ENCODE peak calls at places on chromosomes 7 and 10, in five cellular contexts. E is cardiac muscle cell, M is mucosa of descending colon, K is OCI-LY7, X is lung. Q is an unnamed sample.

GRCh38 chr10:72014197-72014596 is 50.0 kb downstream of the CHST3 start:
- DNase-seq in K (no peak), X (no peak), M (no peak), E (no peak), Q (no peak)

GRCh38 chr10:118974951-118975350 is 54.6 kb upstream of the NANOS1 start:
- DNase-seq in E (no peak), K (no peak), X (no peak), M (no peak), Q (no peak)

GRCh38 chr10:79929409-79929904 is 19.4 kb downstream of the SFTPD start:
- DNase-seq in X (peak; percentile 76), M (peak; percentile 76), E (peak; percentile 79), K (peak; percentile 62), Q (peak; percentile 80)

GRCh38 chr10:44932338-44933116 is 21.4 kb downstream of the TMEM72 start:
- DNase-seq in X (peak; percentile 91), M (peak; percentile 87), E (peak; percentile 90), K (peak; percentile 90), Q (peak; percentile 95)

GRCh38 chr7:6536899-6537298 is 14.4 kb downstream of the GRID2IP start:
- DNase-seq in M (no peak), E (peak; percentile 39), X (no peak), K (no peak), Q (no peak)

GRCh38 chr7:135684134-135684533 is 21.8 kb downstream of the STMP1 start:
- DNase-seq in K (no peak), X (no peak), E (peak; percentile 51), M (no peak), Q (no peak)

GRCh38 chr7:40859076-40859475 is 724.3 kb downstream of the SUGCT start:
- DNase-seq in M (no peak), X (no peak), K (no peak), E (no peak), Q (no peak)

GRCh38 chr7:100965723-100966541 is 3.4 kb upstream of the MUC12 start:
- DNase-seq in M (peak; percentile 89), X (peak; percentile 83), K (peak; percentile 40), E (peak; percentile 66), Q (peak; percentile 94)

GRCh38 chr10:102776779-102777417 is 33.1 kb downstream of the WBP1L start:
- DNase-seq in X (peak; percentile 84), M (peak; percentile 57), E (peak; percentile 98), K (no peak), Q (peak; percentile 40)

GRCh38 chr7:156785998-156786543 is 106.9 kb downstream of the LMBR1 start:
- DNase-seq in E (no peak), K (no peak), X (no peak), M (no peak), Q (no peak)

GRCh38 chr7:41987-42386 is 150.4 kb upstream of the FAM20C start:
- DNase-seq in M (no peak), K (no peak), E (no peak), X (no peak), Q (peak; percentile 4)

DNA sequence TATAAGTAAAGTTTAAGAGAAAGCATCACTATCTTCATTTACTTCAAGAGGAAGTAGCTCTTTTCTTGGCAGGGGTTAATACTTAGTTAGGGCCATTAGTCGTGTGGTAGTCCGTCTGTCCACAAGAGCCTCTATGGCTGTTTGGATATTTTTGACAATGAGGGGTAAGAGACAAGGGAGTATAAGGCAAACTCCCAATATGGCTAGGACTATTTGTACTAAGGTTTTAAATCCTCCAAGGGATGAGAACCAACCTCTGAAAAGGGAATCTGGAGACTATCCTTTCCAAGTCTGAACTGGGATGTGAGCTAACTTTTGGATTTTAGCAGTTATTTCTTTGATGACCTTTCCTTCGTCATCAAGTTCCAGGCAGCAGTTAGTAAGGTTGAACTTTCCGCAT is at the start of gene ZNF117:
- DNase-seq in K (no peak), E (no peak), X (no peak), M (no peak), Q (no peak)
- H3K9me3 ChIP-seq in K (peaks cover 37% of the 10 kb centered on the region), E (no peaks in the 10 kb centered on the region), X (peaks cover 7% of the 10 kb centered on the region), M (peaks cover 75% of the 10 kb centered on the region), Q (no peaks in the 10 kb centered on the region)

GRCh38 chr10:130368761-130369560 is 232.8 kb downstream of the GLRX3 start:
- DNase-seq in K (no peak), X (no peak), M (no peak), E (no peak), Q (no peak)
- H3K9me3 ChIP-seq in K (no peaks in the 10 kb centered on the region), X (no peaks in the 10 kb centered on the region), M (no peaks in the 10 kb centered on the region), E (no peaks in the 10 kb centered on the region), Q (no peaks in the 10 kb centered on the region)

DNA sequence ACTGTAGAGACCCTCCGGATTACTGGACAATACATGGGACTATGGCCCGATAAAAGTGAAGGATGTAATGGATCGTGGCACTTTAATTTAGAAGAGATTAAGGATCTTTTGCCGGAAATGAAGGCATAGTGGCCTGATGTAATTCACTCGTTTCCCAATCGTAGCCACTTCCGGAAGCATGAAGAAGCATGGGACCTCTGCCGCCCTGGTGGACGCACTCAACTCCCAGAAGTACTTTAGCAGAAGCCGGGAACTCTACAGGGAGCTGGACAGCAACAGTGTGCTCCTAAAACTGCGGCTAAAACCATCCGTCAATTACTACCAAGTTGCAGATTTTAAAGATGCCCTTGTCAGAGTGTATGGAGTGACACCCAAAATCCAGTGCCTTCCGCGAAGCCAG is 59.6 kb upstream of the NUPR2 start:
- DNase-seq in E (no peak), M (no peak), K (no peak), X (no peak), Q (no peak)
- H3K9me3 ChIP-seq in E (peaks cover 4% of the 10 kb centered on the region), M (peaks cover 10% of the 10 kb centered on the region), K (no peaks in the 10 kb centered on the region), X (no peaks in the 10 kb centered on the region), Q (no peaks in the 10 kb centered on the region)

DNA sequence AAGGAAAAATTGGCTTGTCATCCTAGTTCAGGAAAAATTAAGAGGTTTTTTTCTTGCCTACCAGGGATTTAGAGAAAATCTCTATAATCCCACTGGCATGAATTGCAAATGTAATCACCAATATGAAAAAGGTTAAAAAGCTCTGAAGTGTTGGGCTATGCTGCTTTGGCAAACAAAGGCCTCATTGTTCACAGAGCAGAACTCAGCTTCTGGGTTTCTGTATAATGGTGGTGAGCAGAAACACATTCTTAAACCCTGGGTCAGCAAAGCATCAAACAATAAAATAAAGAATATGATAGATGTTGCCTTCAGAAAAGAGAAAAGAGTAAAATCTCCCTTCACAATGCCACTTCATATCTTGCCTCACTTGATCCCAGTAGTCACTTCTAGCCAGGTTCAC is 1255.6 kb upstream of the PHF14 start:
- DNase-seq in E (no peak), X (no peak), K (no peak), M (no peak), Q (no peak)
- H3K9me3 ChIP-seq in E (no peaks in the 10 kb centered on the region), X (peaks cover 3% of the 10 kb centered on the region), K (no peaks in the 10 kb centered on the region), M (peaks cover 19% of the 10 kb centered on the region), Q (no peaks in the 10 kb centered on the region)

GRCh38 chr7:53800746-53801145 is 741.4 kb upstream of the VSTM2A start:
- DNase-seq in K (no peak), M (no peak), X (no peak), E (no peak), Q (no peak)
- H3K9me3 ChIP-seq in K (no peaks in the 10 kb centered on the region), M (no peaks in the 10 kb centered on the region), X (no peaks in the 10 kb centered on the region), E (no peaks in the 10 kb centered on the region), Q (no peaks in the 10 kb centered on the region)

GRCh38 chr7:158141806-158142518 is 445.7 kb downstream of the PTPRN2 start:
- DNase-seq in X (no peak), M (no peak), K (no peak), E (no peak), Q (no peak)
- H3K9me3 ChIP-seq in X (no peaks in the 10 kb centered on the region), M (peaks cover 7% of the 10 kb centered on the region), K (no peaks in the 10 kb centered on the region), E (no peaks in the 10 kb centered on the region), Q (no peaks in the 10 kb centered on the region)

GRCh38 chr10:37687581-37687980 is 169.8 kb downstream of the ZNF248 start:
- DNase-seq in E (no peak), M (no peak), X (no peak), K (no peak), Q (no peak)

GRCh38 chr10:37685741-37686683 is 171.4 kb downstream of the ZNF248 start:
- DNase-seq in X (no peak), M (no peak), K (no peak), E (no peak), Q (no peak)

GRCh38 chr10:37681617-37681999 is 175.8 kb downstream of the ZNF248 start:
- DNase-seq in K (no peak), M (no peak), X (no peak), E (no peak), Q (no peak)

GRCh38 chr10:37682617-37683016 is 174.8 kb downstream of the ZNF248 start:
- DNase-seq in K (no peak), X (no peak), M (no peak), E (no peak), Q (no peak)

DNA sequence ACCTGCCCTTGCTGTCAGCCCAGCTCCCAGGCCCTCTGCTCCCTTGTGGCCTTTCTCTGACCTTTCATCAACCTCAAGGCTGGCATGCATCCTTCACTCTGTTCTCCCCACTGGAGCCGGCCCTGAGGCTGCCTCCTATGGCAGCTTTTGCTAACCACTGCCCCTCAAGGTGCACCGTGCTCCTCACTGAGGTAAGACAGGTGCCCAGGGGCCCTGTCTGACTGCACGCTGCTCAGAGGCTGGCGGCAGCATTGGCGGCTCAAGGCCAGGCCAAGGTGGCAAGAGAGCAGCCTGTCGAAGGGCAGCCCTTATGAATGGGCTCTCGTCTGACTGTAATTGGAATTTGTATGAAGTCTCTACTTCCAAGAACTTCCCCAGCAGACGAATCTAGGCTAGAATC is 172.6 kb downstream of the ZNF248 start:
- DNase-seq in K (no peak), X (no peak), E (no peak), M (no peak), Q (no peak)
- H3K9me3 ChIP-seq in K (no peaks in the 10 kb centered on the region), X (no peaks in the 10 kb centered on the region), E (no peaks in the 10 kb centered on the region), M (peaks cover 74% of the 10 kb centered on the region), Q (no peaks in the 10 kb centered on the region)

GRCh38 chr7:158311791-158312190 is 275.8 kb downstream of the PTPRN2 start:
- DNase-seq in E (no peak), M (no peak), X (peak; percentile 7), K (no peak), Q (no peak)
- H3K9me3 ChIP-seq in E (no peaks in the 10 kb centered on the region), M (peaks cover 9% of the 10 kb centered on the region), X (peaks cover 5% of the 10 kb centered on the region), K (peaks cover 13% of the 10 kb centered on the region), Q (no peaks in the 10 kb centered on the region)

DNA sequence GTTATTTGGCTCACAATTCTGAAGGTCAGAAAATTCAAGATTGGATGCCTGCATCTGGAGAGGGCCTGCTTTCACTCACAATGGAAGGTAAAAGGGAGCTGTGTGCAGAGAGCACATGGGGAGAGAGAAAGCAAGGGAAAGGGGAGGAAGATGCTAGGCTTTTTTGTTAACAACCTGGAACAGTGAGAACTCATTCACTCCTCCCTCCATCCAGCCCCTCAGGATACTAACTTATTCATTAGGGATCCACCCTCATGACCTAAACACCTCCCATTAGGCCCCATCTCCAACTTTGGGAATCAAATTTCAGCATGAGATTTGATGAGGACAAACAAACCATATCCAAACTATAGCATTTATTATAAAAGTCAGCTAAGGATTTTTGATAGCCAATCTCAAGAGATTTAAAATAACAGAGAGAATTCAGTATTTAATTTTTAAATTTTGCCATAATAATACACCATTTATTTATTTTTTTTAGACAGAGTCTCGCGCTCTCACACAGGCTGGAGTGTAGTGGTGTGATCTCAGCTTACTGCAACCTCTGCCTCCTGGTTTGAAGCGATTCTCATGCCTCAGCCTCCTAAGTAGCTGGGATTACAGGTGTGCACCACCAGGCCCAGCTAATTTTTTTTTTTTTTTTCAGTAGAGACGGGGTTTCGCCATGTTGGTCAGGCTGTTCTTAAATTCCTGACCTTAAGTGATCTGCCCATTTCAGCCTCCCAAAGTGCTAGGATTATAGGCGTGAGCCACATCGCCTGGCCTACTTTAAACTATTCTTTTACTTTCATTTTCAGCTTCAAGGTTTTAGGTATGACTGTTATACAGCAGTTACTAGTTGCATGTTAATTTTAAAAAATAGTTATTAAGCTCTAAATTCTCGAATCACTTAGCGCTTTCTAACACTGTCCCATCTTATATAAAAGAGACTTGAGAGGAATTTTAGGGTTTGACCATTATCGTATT is 20.3 kb upstream of the ETV1 start:
- DNase-seq in X (no peak), K (no peak), E (no peak), M (no peak), Q (no peak)
- H3K9me3 ChIP-seq in X (no peaks in the 10 kb centered on the region), K (no peaks in the 10 kb centered on the region), E (no peaks in the 10 kb centered on the region), M (no peaks in the 10 kb centered on the region), Q (no peaks in the 10 kb centered on the region)